ENCODE peak calls at places on chromosome 16, in seven cellular contexts. One of them, this sample, is unnamed.

GRCh38 chr16:4987580-4988374 is 29.6 kb downstream of the SEC14L5 start:
- DNase-seq in breast epithelium: no peak
- DNase-seq in choroid plexus epithelial cell: no peak
- DNase-seq in heart right ventricle: no peak
- DNase-seq in Calu3: no peak
- DNase-seq in left lung: no peak
- DNase-seq in activated CD8-positive, alpha-beta T cell treated with anti-CD3 and anti-CD28 coated beads for 36 hours: peak
- DNase-seq in this sample: no peak

GRCh38 chr16:20318437-20318836 is 8.9 kb downstream of the GP2 start:
- DNase-seq in Calu3: no peak
- DNase-seq in activated CD8-positive, alpha-beta T cell treated with anti-CD3 and anti-CD28 coated beads for 36 hours: no peak
- DNase-seq in heart right ventricle: no peak
- DNase-seq in choroid plexus epithelial cell: no peak
- DNase-seq in left lung: no peak
- DNase-seq in breast epithelium: no peak
- DNase-seq in this sample: no peak

GRCh38 chr16:14249291-14250032 is 178.3 kb downstream of the MRTFB start:
- DNase-seq in activated CD8-positive, alpha-beta T cell treated with anti-CD3 and anti-CD28 coated beads for 36 hours: peak
- DNase-seq in Calu3: peak
- DNase-seq in breast epithelium: no peak
- DNase-seq in left lung: no peak
- DNase-seq in heart right ventricle: no peak
- DNase-seq in choroid plexus epithelial cell: peak
- DNase-seq in this sample: no peak

GRCh38 chr16:71894229-71894920 is 956 bp upstream of the IST1 start:
- DNase-seq in breast epithelium: peak
- DNase-seq in heart right ventricle: no peak
- DNase-seq in Calu3: peak
- DNase-seq in left lung: no peak
- DNase-seq in activated CD8-positive, alpha-beta T cell treated with anti-CD3 and anti-CD28 coated beads for 36 hours: peak
- DNase-seq in choroid plexus epithelial cell: peak
- DNase-seq in this sample: peak

GRCh38 chr16:69412287-69412686 is 12.1 kb upstream of the CYB5B start:
- DNase-seq in choroid plexus epithelial cell: no peak
- DNase-seq in left lung: no peak
- DNase-seq in activated CD8-positive, alpha-beta T cell treated with anti-CD3 and anti-CD28 coated beads for 36 hours: no peak
- DNase-seq in breast epithelium: no peak
- DNase-seq in Calu3: no peak
- DNase-seq in heart right ventricle: no peak
- DNase-seq in this sample: no peak

GRCh38 chr16:70740919-70741778 is 55.3 kb upstream of the MTSS2 start:
- DNase-seq in breast epithelium: no peak
- DNase-seq in choroid plexus epithelial cell: peak
- DNase-seq in Calu3: no peak
- DNase-seq in left lung: peak
- DNase-seq in heart right ventricle: no peak
- DNase-seq in activated CD8-positive, alpha-beta T cell treated with anti-CD3 and anti-CD28 coated beads for 36 hours: peak
- DNase-seq in this sample: no peak

GRCh38 chr16:68332411-68333121 is 21.7 kb downstream of the PRMT7 start:
- DNase-seq in Calu3: no peak
- DNase-seq in heart right ventricle: no peak
- DNase-seq in breast epithelium: no peak
- DNase-seq in choroid plexus epithelial cell: peak
- DNase-seq in activated CD8-positive, alpha-beta T cell treated with anti-CD3 and anti-CD28 coated beads for 36 hours: no peak
- DNase-seq in left lung: no peak
- DNase-seq in this sample: no peak

GRCh38 chr16:66856184-66856730 is 12.0 kb downstream of the CA7 start:
- DNase-seq in breast epithelium: no peak
- DNase-seq in left lung: no peak
- DNase-seq in Calu3: no peak
- DNase-seq in choroid plexus epithelial cell: no peak
- DNase-seq in activated CD8-positive, alpha-beta T cell treated with anti-CD3 and anti-CD28 coated beads for 36 hours: no peak
- DNase-seq in heart right ventricle: no peak
- DNase-seq in this sample: no peak

GRCh38 chr16:46732561-46732960 is 15.6 kb downstream of the MYLK3 start:
- DNase-seq in heart right ventricle: no peak
- DNase-seq in Calu3: no peak
- DNase-seq in choroid plexus epithelial cell: no peak
- DNase-seq in left lung: no peak
- DNase-seq in breast epithelium: no peak
- DNase-seq in activated CD8-positive, alpha-beta T cell treated with anti-CD3 and anti-CD28 coated beads for 36 hours: no peak
- DNase-seq in this sample: no peak

GRCh38 chr16:57613514-57613913 is 14.9 kb upstream of the ADGRG1 start:
- DNase-seq in breast epithelium: no peak
- DNase-seq in activated CD8-positive, alpha-beta T cell treated with anti-CD3 and anti-CD28 coated beads for 36 hours: no peak
- DNase-seq in Calu3: no peak
- DNase-seq in choroid plexus epithelial cell: no peak
- DNase-seq in left lung: no peak
- DNase-seq in heart right ventricle: no peak
- DNase-seq in this sample: no peak

GRCh38 chr16:72565137-72565536 is 393.2 kb upstream of the PMFBP1 start:
- DNase-seq in activated CD8-positive, alpha-beta T cell treated with anti-CD3 and anti-CD28 coated beads for 36 hours: no peak
- DNase-seq in Calu3: no peak
- DNase-seq in left lung: no peak
- DNase-seq in heart right ventricle: no peak
- DNase-seq in breast epithelium: no peak
- DNase-seq in choroid plexus epithelial cell: no peak
- DNase-seq in this sample: no peak

GRCh38 chr16:79272141-79272577 is 328.4 kb downstream of the MAF start:
- DNase-seq in heart right ventricle: no peak
- DNase-seq in left lung: peak
- DNase-seq in Calu3: no peak
- DNase-seq in breast epithelium: no peak
- DNase-seq in choroid plexus epithelial cell: no peak
- DNase-seq in activated CD8-positive, alpha-beta T cell treated with anti-CD3 and anti-CD28 coated beads for 36 hours: peak
- DNase-seq in this sample: no peak

GRCh38 chr16:3755249-3755648 is 37.9 kb upstream of the TRAP1 start:
- DNase-seq in left lung: no peak
- DNase-seq in breast epithelium: no peak
- DNase-seq in heart right ventricle: no peak
- DNase-seq in activated CD8-positive, alpha-beta T cell treated with anti-CD3 and anti-CD28 coated beads for 36 hours: no peak
- DNase-seq in Calu3: no peak
- DNase-seq in choroid plexus epithelial cell: peak
- DNase-seq in this sample: no peak

GRCh38 chr16:13629704-13630103 is 290.2 kb upstream of the ERCC4 start:
- DNase-seq in left lung: no peak
- DNase-seq in activated CD8-positive, alpha-beta T cell treated with anti-CD3 and anti-CD28 coated beads for 36 hours: no peak
- DNase-seq in choroid plexus epithelial cell: no peak
- DNase-seq in heart right ventricle: no peak
- DNase-seq in Calu3: no peak
- DNase-seq in breast epithelium: no peak
- DNase-seq in this sample: no peak

GRCh38 chr16:68086860-68087268 is 1.7 kb downstream of the NFATC3 start:
- DNase-seq in choroid plexus epithelial cell: no peak
- DNase-seq in heart right ventricle: no peak
- DNase-seq in left lung: no peak
- DNase-seq in activated CD8-positive, alpha-beta T cell treated with anti-CD3 and anti-CD28 coated beads for 36 hours: no peak
- DNase-seq in Calu3: no peak
- DNase-seq in breast epithelium: no peak
- DNase-seq in this sample: no peak

GRCh38 chr16:69115361-69115760 is 9.9 kb downstream of the HAS3 start:
- DNase-seq in left lung: no peak
- DNase-seq in heart right ventricle: no peak
- DNase-seq in breast epithelium: no peak
- DNase-seq in Calu3: no peak
- DNase-seq in activated CD8-positive, alpha-beta T cell treated with anti-CD3 and anti-CD28 coated beads for 36 hours: no peak
- DNase-seq in choroid plexus epithelial cell: no peak
- DNase-seq in this sample: no peak

GRCh38 chr16:88634141-88634993 is 4.0 kb upstream of the IL17C start:
- DNase-seq in left lung: peak
- DNase-seq in breast epithelium: no peak
- DNase-seq in activated CD8-positive, alpha-beta T cell treated with anti-CD3 and anti-CD28 coated beads for 36 hours: peak
- DNase-seq in Calu3: no peak
- DNase-seq in choroid plexus epithelial cell: peak
- DNase-seq in heart right ventricle: peak
- DNase-seq in this sample: no peak

GRCh38 chr16:78677332-78677731 is 577.9 kb downstream of the WWOX start:
- DNase-seq in choroid plexus epithelial cell: no peak
- DNase-seq in left lung: no peak
- DNase-seq in breast epithelium: no peak
- DNase-seq in activated CD8-positive, alpha-beta T cell treated with anti-CD3 and anti-CD28 coated beads for 36 hours: no peak
- DNase-seq in heart right ventricle: no peak
- DNase-seq in Calu3: no peak
- DNase-seq in this sample: no peak

GRCh38 chr16:64225696-64226095 is 896.2 kb downstream of the CDH11 start:
- DNase-seq in breast epithelium: no peak
- DNase-seq in choroid plexus epithelial cell: peak
- DNase-seq in left lung: no peak
- DNase-seq in Calu3: no peak
- DNase-seq in heart right ventricle: no peak
- DNase-seq in activated CD8-positive, alpha-beta T cell treated with anti-CD3 and anti-CD28 coated beads for 36 hours: no peak
- DNase-seq in this sample: no peak

GRCh38 chr16:3112058-3112880 is at the start of gene ZNF205:
- DNase-seq in activated CD8-positive, alpha-beta T cell treated with anti-CD3 and anti-CD28 coated beads for 36 hours: no peak
- DNase-seq in left lung: peak
- DNase-seq in heart right ventricle: peak
- DNase-seq in choroid plexus epithelial cell: peak
- DNase-seq in Calu3: peak
- DNase-seq in breast epithelium: peak
- DNase-seq in this sample: no peak

GRCh38 chr16:23535901-23536300 is 21.2 kb downstream of the EARS2 start:
- DNase-seq in heart right ventricle: no peak
- DNase-seq in activated CD8-positive, alpha-beta T cell treated with anti-CD3 and anti-CD28 coated beads for 36 hours: no peak
- DNase-seq in breast epithelium: no peak
- DNase-seq in choroid plexus epithelial cell: no peak
- DNase-seq in left lung: no peak
- DNase-seq in Calu3: no peak
- DNase-seq in this sample: no peak

GRCh38 chr16:46862555-46863447 is 21.4 kb upstream of the GPT2 start:
- DNase-seq in Calu3: no peak
- DNase-seq in breast epithelium: no peak
- DNase-seq in activated CD8-positive, alpha-beta T cell treated with anti-CD3 and anti-CD28 coated beads for 36 hours: peak
- DNase-seq in left lung: no peak
- DNase-seq in choroid plexus epithelial cell: no peak
- DNase-seq in heart right ventricle: no peak
- DNase-seq in this sample: no peak

GRCh38 chr16:88961031-88961430 is 16.0 kb downstream of the CBFA2T3 start:
- DNase-seq in left lung: peak
- DNase-seq in choroid plexus epithelial cell: no peak
- DNase-seq in activated CD8-positive, alpha-beta T cell treated with anti-CD3 and anti-CD28 coated beads for 36 hours: no peak
- DNase-seq in Calu3: no peak
- DNase-seq in breast epithelium: no peak
- DNase-seq in heart right ventricle: no peak
- DNase-seq in this sample: no peak

GRCh38 chr16:65547799-65548446 is 426.1 kb upstream of the CDH11 start:
- DNase-seq in activated CD8-positive, alpha-beta T cell treated with anti-CD3 and anti-CD28 coated beads for 36 hours: no peak
- DNase-seq in heart right ventricle: no peak
- DNase-seq in left lung: no peak
- DNase-seq in breast epithelium: no peak
- DNase-seq in choroid plexus epithelial cell: peak
- DNase-seq in Calu3: no peak
- DNase-seq in this sample: no peak

GRCh38 chr16:65546353-65546791 is 424.5 kb upstream of the CDH11 start:
- DNase-seq in Calu3: no peak
- DNase-seq in breast epithelium: no peak
- DNase-seq in activated CD8-positive, alpha-beta T cell treated with anti-CD3 and anti-CD28 coated beads for 36 hours: no peak
- DNase-seq in choroid plexus epithelial cell: peak
- DNase-seq in heart right ventricle: no peak
- DNase-seq in left lung: no peak
- DNase-seq in this sample: no peak

GRCh38 chr16:65543781-65544740 is 422.2 kb upstream of the CDH11 start:
- DNase-seq in breast epithelium: no peak
- DNase-seq in left lung: no peak
- DNase-seq in Calu3: no peak
- DNase-seq in activated CD8-positive, alpha-beta T cell treated with anti-CD3 and anti-CD28 coated beads for 36 hours: no peak
- DNase-seq in choroid plexus epithelial cell: no peak
- DNase-seq in heart right ventricle: no peak
- DNase-seq in this sample: no peak

GRCh38 chr16:65548470-65548869 is 426.6 kb upstream of the CDH11 start:
- DNase-seq in choroid plexus epithelial cell: peak
- DNase-seq in breast epithelium: no peak
- DNase-seq in left lung: no peak
- DNase-seq in heart right ventricle: no peak
- DNase-seq in activated CD8-positive, alpha-beta T cell treated with anti-CD3 and anti-CD28 coated beads for 36 hours: no peak
- DNase-seq in Calu3: no peak
- DNase-seq in this sample: no peak
- TF ChIP-seq CTCF in choroid plexus epithelial cell: peak
- TF ChIP-seq CTCF in breast epithelium: no peak
- TF ChIP-seq CTCF in left lung: no peak
- TF ChIP-seq CTCF in heart right ventricle: no peak
- TF ChIP-seq CTCF in activated CD8-positive, alpha-beta T cell treated with anti-CD3 and anti-CD28 coated beads for 36 hours: no peak
- TF ChIP-seq CTCF in Calu3: no peak
- TF ChIP-seq CTCF in this sample: no peak

DNA sequence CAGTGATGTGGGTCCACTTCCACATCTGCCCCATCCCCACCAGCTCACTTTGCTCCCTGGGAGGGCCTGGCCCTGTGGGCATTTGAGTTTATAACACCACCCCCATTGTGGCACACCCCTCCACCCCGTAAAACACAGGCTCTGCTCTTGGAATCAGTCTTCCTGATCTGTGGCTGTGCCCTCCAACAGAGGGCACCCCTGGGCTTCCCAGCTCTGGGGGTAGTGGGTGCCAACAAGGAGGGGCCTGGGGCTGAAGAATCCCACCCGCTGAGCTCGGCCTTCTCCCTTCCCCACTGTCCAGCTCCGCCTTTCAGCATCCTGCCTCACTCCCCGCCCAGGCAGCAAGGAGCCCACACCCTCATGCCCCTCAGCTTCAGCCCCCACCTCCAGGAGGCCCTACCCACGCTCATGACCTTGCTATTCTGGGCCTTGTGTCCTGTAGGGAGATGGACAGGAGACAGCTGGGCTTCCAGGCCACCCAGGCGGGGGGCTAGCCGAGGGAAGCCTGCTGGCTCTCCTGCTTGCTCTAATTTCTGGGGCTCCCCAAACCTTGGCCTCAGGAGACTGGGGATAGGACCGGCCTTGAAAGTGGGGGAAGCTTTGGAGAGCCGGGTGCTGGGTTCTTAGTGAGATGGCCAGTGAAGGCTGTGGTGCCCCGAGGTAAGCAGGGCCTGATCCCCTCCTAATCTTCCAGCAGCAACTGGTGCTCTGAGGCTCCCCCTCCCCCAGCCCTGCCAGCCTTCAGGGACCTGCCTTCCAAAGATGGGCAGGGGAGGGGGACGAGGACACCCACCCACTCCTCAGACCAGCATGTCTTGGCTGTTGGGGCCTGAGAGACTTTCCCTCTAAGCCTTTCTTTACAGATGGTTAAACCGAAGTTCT is 2.9 kb upstream of the ATP2A1 start:
- DNase-seq in Calu3: no peak
- DNase-seq in heart right ventricle: no peak
- DNase-seq in breast epithelium: no peak
- DNase-seq in left lung: no peak
- DNase-seq in activated CD8-positive, alpha-beta T cell treated with anti-CD3 and anti-CD28 coated beads for 36 hours: no peak
- DNase-seq in choroid plexus epithelial cell: no peak
- DNase-seq in this sample: no peak
- TF ChIP-seq CTCF in Calu3: no peak
- TF ChIP-seq CTCF in heart right ventricle: no peak
- TF ChIP-seq CTCF in breast epithelium: no peak
- TF ChIP-seq CTCF in left lung: no peak
- TF ChIP-seq CTCF in activated CD8-positive, alpha-beta T cell treated with anti-CD3 and anti-CD28 coated beads for 36 hours: no peak
- TF ChIP-seq CTCF in choroid plexus epithelial cell: no peak
- TF ChIP-seq CTCF in this sample: no peak

GRCh38 chr16:85528528-85529387 is 84.4 kb upstream of the GSE1 start:
- DNase-seq in Calu3: peak
- DNase-seq in left lung: peak
- DNase-seq in choroid plexus epithelial cell: no peak
- DNase-seq in heart right ventricle: no peak
- DNase-seq in breast epithelium: no peak
- DNase-seq in activated CD8-positive, alpha-beta T cell treated with anti-CD3 and anti-CD28 coated beads for 36 hours: peak
- DNase-seq in this sample: no peak
- TF ChIP-seq CTCF in Calu3: no peak
- TF ChIP-seq CTCF in left lung: peak
- TF ChIP-seq CTCF in choroid plexus epithelial cell: peak
- TF ChIP-seq CTCF in heart right ventricle: peak
- TF ChIP-seq CTCF in breast epithelium: peak
- TF ChIP-seq CTCF in activated CD8-positive, alpha-beta T cell treated with anti-CD3 and anti-CD28 coated beads for 36 hours: peak
- TF ChIP-seq CTCF in this sample: peak

GRCh38 chr16:30637952-30638351 is 12.8 kb upstream of the PRR14 start:
- DNase-seq in breast epithelium: no peak
- DNase-seq in left lung: no peak
- DNase-seq in choroid plexus epithelial cell: peak
- DNase-seq in activated CD8-positive, alpha-beta T cell treated with anti-CD3 and anti-CD28 coated beads for 36 hours: peak
- DNase-seq in Calu3: peak
- DNase-seq in heart right ventricle: no peak
- DNase-seq in this sample: no peak
- TF ChIP-seq CTCF in breast epithelium: peak
- TF ChIP-seq CTCF in left lung: no peak
- TF ChIP-seq CTCF in choroid plexus epithelial cell: peak
- TF ChIP-seq CTCF in activated CD8-positive, alpha-beta T cell treated with anti-CD3 and anti-CD28 coated beads for 36 hours: peak
- TF ChIP-seq CTCF in Calu3: peak
- TF ChIP-seq CTCF in heart right ventricle: peak
- TF ChIP-seq CTCF in this sample: peak

This sample was measured in CD14-positive monocyte.